ENCODE peak calls at places on chromosomes 7 and 10, in six cellular contexts. N is activated CD4-positive, alpha-beta T cell treated with anti-CD3 and anti-CD28 coated beads, Interleukin-2, amount 10 ng/mL, durations not matched to agents 7 days and 5 days; E is CD4-positive, alpha-beta T cell; U is stimulated activated CD8-positive, alpha-beta memory T cell treated with anti-CD3 and anti-CD28 coated beads, Interleukin-15, amount 100 ng/mL, for 24 hours; Q is nephron progenitor cell; L is NCI-H2171 treated with DMSO at 0.1 percent for 48 hours. G is an unnamed sample.

GRCh38 chr7:155947051-155947450 is 134.8 kb upstream of the SHH start:
- DNase-seq in E (no peak), Q (no peak), L (no peak), N (no peak), U (no peak), G (no peak)

GRCh38 chr10:125982256-125982948 is 86.0 kb downstream of the FANK1 start:
- DNase-seq in E (no peak), N (peak; percentile 27), U (no peak), L (peak; percentile 91), Q (peak; percentile 21), G (peak; percentile 44)

GRCh38 chr7:26278769-26279168 is 12.9 kb upstream of the SNX10 start:
- DNase-seq in L (peak; percentile 8), U (no peak), Q (no peak), N (no peak), E (no peak), G (peak; percentile 42)

GRCh38 chr10:125209591-125210373 is 49.4 kb upstream of the CTBP2 start:
- DNase-seq in E (no peak), U (no peak), Q (no peak), L (no peak), N (no peak), G (no peak)

GRCh38 chr7:51289608-51290370 is 26.8 kb downstream of the COBL start:
- DNase-seq in N (no peak), L (no peak), Q (no peak), U (no peak), E (no peak), G (no peak)

GRCh38 chr7:123201901-123202300 is 2.1 kb upstream of the SLC13A1 start:
- DNase-seq in N (no peak), E (no peak), L (no peak), Q (no peak), U (no peak), G (no peak)

GRCh38 chr10:10977978-10978377 is 39.7 kb upstream of the CELF2 start:
- DNase-seq in U (no peak), Q (no peak), E (no peak), L (no peak), N (no peak), G (no peak)

GRCh38 chr10:130749911-130750310 is 561.6 kb downstream of the TCERG1L start:
- DNase-seq in Q (no peak), N (no peak), L (no peak), U (no peak), E (no peak), G (no peak)

GRCh38 chr10:99522511-99523250 is 10.1 kb upstream of the NKX2-3 start:
- DNase-seq in L (no peak), N (no peak), Q (peak; percentile 63), U (no peak), E (no peak), G (no peak)

GRCh38 chr7:7251742-7252141 is 69.4 kb downstream of the C1GALT1 start:
- DNase-seq in U (no peak), Q (no peak), N (no peak), L (no peak), E (no peak), G (no peak)

GRCh38 chr10:100968037-100968736 is 1.1 kb upstream of the SEMA4G start:
- DNase-seq in E (no peak), N (no peak), Q (no peak), U (no peak), L (no peak), G (no peak)